ENCODE peak calls at places on chromosomes 11 and 22, in nine cellular contexts. S, W, C, M, U, X, V, E and Q are unnamed samples.

GRCh38 chr11:373716-374551 is 4.6 kb downstream of the B4GALNT4 start:
- DNase-seq in W (no peak), S (no peak), M (no peak), C (no peak), U (no peak), V (no peak), X (peak; percentile 58), E (no peak), Q (no peak)

GRCh38 chr11:31823372-31824371 is 12.6 kb upstream of the PAX6 start:
- DNase-seq in V (no peak), S (no peak), E (peak; percentile 21), U (no peak), M (no peak), C (no peak), X (no peak), W (no peak), Q (no peak)

GRCh38 chr11:64915366-64915887 is 1.6 kb downstream of the ATG2A start:
- DNase-seq in S (no peak), C (no peak), E (no peak), W (no peak), M (no peak), V (no peak), U (no peak), X (no peak), Q (no peak)

GRCh38 chr22:36281726-36282077 is 28.8 kb downstream of the APOL1 start:
- DNase-seq in W (no peak), M (no peak), X (no peak), U (no peak), E (no peak), C (no peak), V (no peak), S (no peak), Q (no peak)

GRCh38 chr22:43319661-43320486 is 23.3 kb downstream of the SCUBE1 start:
- DNase-seq in C (no peak), S (peak; percentile 16), E (no peak), U (no peak), M (no peak), X (no peak), W (no peak), V (no peak), Q (no peak)

GRCh38 chr22:39682994-39683393 is 112.4 kb downstream of the CACNA1I start:
- DNase-seq in X (no peak), C (no peak), W (no peak), E (no peak), U (no peak), S (no peak), V (no peak), M (no peak), Q (no peak)

GRCh38 chr11:46265764-46266163 is 11.7 kb upstream of the CREB3L1 start:
- DNase-seq in U (no peak), X (no peak), W (no peak), C (no peak), S (no peak), M (no peak), E (no peak), V (no peak), Q (no peak)

GRCh38 chr11:113105584-113105983 is 144.4 kb downstream of the NCAM1 start:
- DNase-seq in V (no peak), S (peak; percentile 7), W (no peak), X (no peak), U (no peak), C (no peak), E (no peak), M (no peak), Q (no peak)

GRCh38 chr11:73423506-73423905 is 47.3 kb downstream of the RELT start:
- DNase-seq in M (no peak), W (no peak), X (no peak), E (no peak), C (no peak), S (peak; percentile 27), V (no peak), U (no peak), Q (no peak)

GRCh38 chr11:20964985-20965384 is 295.6 kb downstream of the NELL1 start:
- DNase-seq in U (no peak), W (no peak), X (no peak), C (no peak), V (no peak), E (no peak), M (no peak), S (peak; percentile 27), Q (no peak)

GRCh38 chr11:450809-451451 is 851 bp downstream of the PTDSS2 start:
- DNase-seq in M (peak; percentile 37), S (peak; percentile 45), W (no peak), U (peak; percentile 85), C (peak; percentile 66), V (peak; percentile 54), E (peak; percentile 71), X (no peak), Q (peak; percentile 66)

GRCh38 chr11:79236541-79236971 is 204.3 kb downstream of the TENM4 start:
- DNase-seq in S (peak; percentile 99), C (peak; percentile 99), M (no peak), W (no peak), E (peak; percentile 17), U (no peak), V (no peak), X (no peak), Q (no peak)

GRCh38 chr11:109109916-109110315 is 312.1 kb upstream of the C11orf87 start:
- DNase-seq in W (no peak), E (no peak), V (no peak), M (no peak), C (no peak), U (no peak), S (peak; percentile 79), X (no peak), Q (no peak)

GRCh38 chr22:38874529-38875222 is 2.7 kb upstream of the CBX6 start:
- DNase-seq in X (no peak), W (no peak), V (no peak), M (no peak), S (no peak), U (no peak), C (no peak), E (no peak), Q (no peak)

GRCh38 chr22:33737662-33738061 is 182.6 kb downstream of the LARGE1 start:
- DNase-seq in E (no peak), S (no peak), X (no peak), C (no peak), W (no peak), U (no peak), M (no peak), V (no peak), Q (no peak)